ENCODE peak calls at places on chromosomes 3 and 15, in four cellular contexts. D, K, C and Q are unnamed samples.

GRCh38 chr3:63908081-63908736 is 4.0 kb downstream of the SCAANT1 start:
- DNase-seq in K (no peak), C (no peak), D (no peak), Q (no peak)

GRCh38 chr15:90184119-90184785 is 16.9 kb upstream of the SEMA4B start:
- DNase-seq in C (peak), D (no peak), K (peak), Q (no peak)

GRCh38 chr3:17233398-17233800 is 348.6 kb downstream of the PLCL2 start:
- DNase-seq in K (no peak), D (no peak), C (peak), Q (peak)

GRCh38 chr3:160694345-160694744 is 17.4 kb downstream of the ARL14 start:
- DNase-seq in K (no peak), D (no peak), C (no peak), Q (no peak)

GRCh38 chr15:100973351-100974034 is 54.3 kb downstream of the LRRK1 start:
- DNase-seq in K (no peak), C (no peak), D (no peak), Q (no peak)

GRCh38 chr3:80771085-80771484 is 990.4 kb downstream of the GBE1 start:
- DNase-seq in C (no peak), D (no peak), K (no peak), Q (peak)

GRCh38 chr3:105527949-105528348 is 161.2 kb downstream of the ALCAM start:
- DNase-seq in D (no peak), C (no peak), K (no peak), Q (peak)

GRCh38 chr3:141071681-141072260 is 20.6 kb downstream of the SPSB4 start:
- DNase-seq in D (no peak), C (no peak), K (no peak), Q (no peak)

GRCh38 chr3:112470791-112471190 is 28.5 kb downstream of the BTLA start:
- DNase-seq in D (no peak), K (no peak), C (no peak), Q (no peak)

GRCh38 chr3:111967651-111968274 is 11.1 kb upstream of the ABHD10 start:
- DNase-seq in K (peak), C (peak), D (peak), Q (peak)

GRCh38 chr15:76345880-76346665 is 9.5 kb downstream of the ISL2 start:
- DNase-seq in C (no peak), D (no peak), K (no peak), Q (no peak)

GRCh38 chr15:38622908-38623307 is 58.3 kb upstream of the RASGRP1 start:
- DNase-seq in K (no peak), D (no peak), C (no peak), Q (no peak)

GRCh38 chr3:72533584-72534473 is 314.4 kb downstream of the SHQ1 start:
- DNase-seq in K (no peak), C (no peak), D (no peak), Q (peak)

GRCh38 chr3:49656541-49657112 is 17.5 kb upstream of the APEH start:
- DNase-seq in D (no peak), C (no peak), K (no peak), Q (no peak)

GRCh38 chr3:35727179-35727578 is 87.9 kb downstream of the ARPP21 start:
- DNase-seq in K (no peak), C (no peak), D (no peak), Q (no peak)

GRCh38 chr3:22713936-22714335 is 489.2 kb upstream of the UBE2E2 start:
- DNase-seq in C (no peak), K (peak), D (no peak), Q (no peak)

GRCh38 chr3:186254676-186255665 is 107.1 kb downstream of the DGKG start:
- DNase-seq in C (peak), K (no peak), D (no peak), Q (peak)

GRCh38 chr3:192727032-192727847 is at the start of gene FGF12:
- DNase-seq in K (no peak), C (no peak), D (peak), Q (peak)

GRCh38 chr15:40845036-40845435 is 1.2 kb downstream of the SPINT1 start:
- DNase-seq in D (no peak), C (no peak), K (no peak), Q (no peak)

GRCh38 chr15:36779744-36780408 is 200.4 kb downstream of the CDIN1 start:
- DNase-seq in K (no peak), D (no peak), C (no peak), Q (no peak)

GRCh38 chr15:50227076-50227475 is 38.5 kb downstream of the HDC start:
- DNase-seq in K (no peak), D (no peak), C (no peak), Q (no peak)

GRCh38 chr3:194323785-194324735 is 27.1 kb downstream of the CPN2 start:
- DNase-seq in C (peak), K (peak), D (no peak), Q (peak)

GRCh38 chr3:76198086-76198485 is 412.7 kb upstream of the ZNF717 start:
- DNase-seq in C (no peak), D (no peak), K (no peak), Q (no peak)